ENCODE peak calls at places on chromosomes 2 and 18, in five cellular contexts. K is tibial nerve, I is ovary, X is adrenal gland, F is thyroid gland. W is an unnamed sample.

GRCh38 chr18:63207825-63208224 is 111.7 kb downstream of the BCL2 start:
- DNase-seq in K (no peak), I (no peak), X (no peak), F (no peak), W (no peak)

GRCh38 chr2:203446071-203446481 is 89.0 kb downstream of the RAPH1 start:
- DNase-seq in K (no peak), I (no peak), X (no peak), F (no peak), W (no peak)

GRCh38 chr2:54239427-54239826 is 16.6 kb downstream of the TSPYL6 start:
- DNase-seq in K (no peak), I (no peak), X (no peak), F (no peak), W (no peak)

GRCh38 chr2:232333361-232334135 is 45.0 kb upstream of the ALPP start:
- DNase-seq in K (no peak), I (peak), X (no peak), F (peak), W (no peak)

GRCh38 chr2:37721219-37721600 is 49.8 kb upstream of the CDC42EP3 start:
- DNase-seq in K (no peak), I (no peak), X (no peak), F (no peak), W (no peak)

GRCh38 chr2:120964819-120965218 is 229.2 kb downstream of the GLI2 start:
- DNase-seq in K (no peak), I (no peak), X (no peak), F (no peak), W (no peak)

GRCh38 chr2:156864230-156864629 is 393.3 kb upstream of the GALNT5 start:
- DNase-seq in K (no peak), I (no peak), X (no peak), F (no peak), W (no peak)

GRCh38 chr2:195710407-195710806 is 53.4 kb downstream of the SLC39A10 start:
- DNase-seq in K (no peak), I (no peak), X (no peak), F (no peak), W (no peak)

GRCh38 chr2:170836027-170836426 is 19.3 kb downstream of the GAD1 start:
- DNase-seq in K (no peak), I (no peak), X (no peak), F (no peak), W (no peak)

GRCh38 chr2:226665306-226665831 is 134.3 kb downstream of the IRS1 start:
- DNase-seq in K (no peak), I (no peak), X (no peak), F (no peak), W (no peak)

GRCh38 chr2:228556707-228557106 is 375.2 kb upstream of the SPHKAP start:
- DNase-seq in K (no peak), I (no peak), X (no peak), F (no peak), W (no peak)

GRCh38 chr18:36772339-36772738 is 56.5 kb downstream of the TPGS2 start:
- DNase-seq in K (no peak), I (no peak), X (no peak), F (no peak), W (no peak)

GRCh38 chr2:27705851-27706622 is 42.3 kb downstream of the SLC4A1AP start:
- DNase-seq in K (peak), I (peak), X (peak), F (peak), W (no peak)

GRCh38 chr2:224142397-224143312 is 103.6 kb upstream of the SERPINE2 start:
- DNase-seq in K (no peak), I (no peak), X (no peak), F (no peak), W (no peak)

GRCh38 chr2:1055014-1055595 is 104.5 kb downstream of the SNTG2 start:
- DNase-seq in K (no peak), I (no peak), X (no peak), F (no peak), W (no peak)

GRCh38 chr2:88818381-88818780 is 126.9 kb downstream of the RPIA start:
- DNase-seq in K (no peak), I (no peak), X (no peak), F (no peak), W (no peak)

GRCh38 chr2:105926960-105927678 is 182.4 kb downstream of the NCK2 start:
- DNase-seq in K (no peak), I (no peak), X (no peak), F (peak), W (no peak)

GRCh38 chr18:61955644-61956043 is 62.8 kb upstream of the RNF152 start:
- DNase-seq in K (no peak), I (no peak), X (no peak), F (no peak), W (no peak)

GRCh38 chr18:50832754-50833153 is 12.9 kb upstream of the MRO start:
- DNase-seq in K (no peak), I (no peak), X (no peak), F (no peak), W (no peak)
- TF ChIP-seq POLR2A in K (no peak), I (no peak), X (no peak), F (no peak), W (no peak)

GRCh38 chr2:235551965-235552364 is 58.1 kb downstream of the AGAP1 start:
- DNase-seq in K (peak), I (no peak), X (peak), F (peak), W (peak)
- TF ChIP-seq CTCF in K (peak), I (no peak), X (peak), F (peak), W (peak)

GRCh38 chr2:78839259-78839658 is 186.2 kb upstream of the REG3G start:
- DNase-seq in K (no peak), I (no peak), X (no peak), F (no peak), W (no peak)
- H3K4me3 ChIP-seq in K (no peak), I (no peak), X (no peak), F (no peak), W (no peak)

GRCh38 chr2:173354601-173355131 is at the start of gene CDCA7:
- DNase-seq in K (no peak), I (peak), X (peak), F (peak), W (peak)
- TF ChIP-seq POLR2A in K (no peak), I (no peak), X (no peak), F (no peak), W (no peak)

DNA sequence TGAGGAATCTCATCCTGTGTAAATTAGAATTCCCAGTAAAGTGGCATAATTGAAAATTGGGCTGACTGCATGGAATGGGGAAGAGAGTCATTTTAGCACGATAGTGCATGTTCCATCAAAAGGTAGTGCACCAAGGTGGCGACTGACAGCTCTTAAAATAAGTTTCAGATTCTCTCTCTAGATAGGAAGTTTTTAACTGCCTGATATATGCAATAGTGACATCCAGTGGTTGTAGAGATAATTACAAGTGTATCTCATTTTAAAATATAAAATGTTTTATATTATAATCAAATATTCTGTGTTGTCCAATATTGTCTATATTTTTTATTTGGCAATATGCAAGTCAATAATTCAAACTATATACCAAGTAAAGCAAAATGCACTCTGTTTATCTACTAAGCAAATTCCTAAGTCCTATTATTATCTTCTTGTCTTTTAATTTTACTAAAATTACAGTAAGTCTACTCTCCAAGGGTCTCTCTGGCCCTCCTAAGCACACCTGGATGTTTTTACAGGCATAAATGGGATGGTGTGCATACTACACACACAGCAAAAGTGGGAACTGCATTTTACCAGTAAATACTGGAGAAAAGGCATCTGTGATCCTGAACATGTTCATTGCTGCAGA is 397.7 kb upstream of the HNRNPA3 start:
- DNase-seq in K (no peak), I (no peak), X (no peak), F (no peak), W (no peak)
- TF ChIP-seq CTCF in K (peak), I (peak), X (peak), F (peak), W (peak)

DNA sequence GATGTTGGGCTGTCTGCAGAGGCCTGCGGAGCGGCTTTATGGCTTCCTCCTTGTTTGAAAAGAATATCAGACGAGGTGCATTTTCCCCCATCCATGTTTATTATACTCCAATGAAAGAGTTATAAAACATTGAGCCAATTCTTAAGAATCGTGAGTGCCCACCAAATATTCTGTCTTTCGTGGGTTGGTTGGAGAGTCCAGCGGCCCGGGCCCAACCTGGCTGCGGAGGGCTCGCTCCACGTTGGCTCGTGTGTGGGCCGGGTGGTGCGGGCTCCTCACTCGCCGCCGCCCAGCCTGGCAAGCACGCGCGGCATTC is 747 bp upstream of the HS6ST1 start:
- DNase-seq in K (no peak), I (no peak), X (peak), F (no peak), W (no peak)
- H3K4me3 ChIP-seq in K (peak), I (peak), X (peak), F (no peak), W (peak)

GRCh38 chr2:240578488-240578887 is 8.0 kb upstream of the CAPN10 start:
- DNase-seq in K (no peak), I (no peak), X (no peak), F (no peak), W (no peak)

GRCh38 chr2:240579071-240579762 is 7.3 kb upstream of the CAPN10 start:
- DNase-seq in K (no peak), I (no peak), X (no peak), F (no peak), W (no peak)

GRCh38 chr2:240578110-240578450 is 8.5 kb upstream of the CAPN10 start:
- DNase-seq in K (no peak), I (no peak), X (no peak), F (no peak), W (no peak)

GRCh38 chr2:240581811-240582210 is 4.7 kb upstream of the CAPN10 start:
- DNase-seq in K (no peak), I (no peak), X (no peak), F (no peak), W (no peak)

DNA sequence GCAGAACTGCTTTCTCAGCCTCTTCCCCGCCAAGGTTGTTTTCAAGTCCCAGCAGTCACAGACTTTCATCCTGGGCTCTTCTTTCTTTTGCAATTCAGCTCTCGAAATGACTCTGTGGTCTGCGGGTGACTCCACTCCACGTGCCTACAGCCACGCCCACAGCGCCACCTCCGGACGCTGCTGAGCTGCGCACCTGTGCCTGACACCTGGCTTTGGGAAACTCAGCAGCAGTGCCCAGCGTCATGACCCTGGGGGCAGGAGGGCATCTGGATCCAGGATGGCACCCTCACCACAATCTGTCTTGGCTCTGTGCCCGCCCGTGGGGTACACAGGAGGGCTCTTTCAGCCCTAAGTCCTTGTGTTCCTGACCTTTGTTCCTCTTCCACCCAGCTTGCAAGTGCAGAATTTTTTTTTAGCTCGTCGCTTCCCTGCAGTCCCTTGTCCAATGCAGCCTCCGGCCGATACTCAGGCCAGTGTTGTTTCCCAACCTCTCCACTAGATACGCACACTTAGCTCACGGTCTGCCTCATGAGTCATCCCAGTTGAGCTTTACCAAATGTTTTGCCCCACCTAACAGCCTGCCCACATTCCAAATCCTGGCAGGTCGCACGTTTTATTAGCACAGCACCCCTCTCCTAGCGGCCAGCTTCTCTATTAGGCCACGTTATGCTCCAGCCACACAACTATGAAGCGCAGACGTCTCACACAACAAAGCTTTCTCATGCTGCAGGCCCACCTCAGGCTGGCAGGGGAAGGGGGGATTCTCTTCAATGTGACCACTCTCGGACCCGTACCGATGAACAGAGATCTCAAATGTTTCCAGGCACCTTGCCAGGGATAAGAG is 6.5 kb upstream of the CAPN10 start:
- DNase-seq in K (no peak), I (no peak), X (peak), F (peak), W (peak)
- TF ChIP-seq POLR2A in K (no peak), I (no peak), X (peak), F (no peak), W (peak)

DNA sequence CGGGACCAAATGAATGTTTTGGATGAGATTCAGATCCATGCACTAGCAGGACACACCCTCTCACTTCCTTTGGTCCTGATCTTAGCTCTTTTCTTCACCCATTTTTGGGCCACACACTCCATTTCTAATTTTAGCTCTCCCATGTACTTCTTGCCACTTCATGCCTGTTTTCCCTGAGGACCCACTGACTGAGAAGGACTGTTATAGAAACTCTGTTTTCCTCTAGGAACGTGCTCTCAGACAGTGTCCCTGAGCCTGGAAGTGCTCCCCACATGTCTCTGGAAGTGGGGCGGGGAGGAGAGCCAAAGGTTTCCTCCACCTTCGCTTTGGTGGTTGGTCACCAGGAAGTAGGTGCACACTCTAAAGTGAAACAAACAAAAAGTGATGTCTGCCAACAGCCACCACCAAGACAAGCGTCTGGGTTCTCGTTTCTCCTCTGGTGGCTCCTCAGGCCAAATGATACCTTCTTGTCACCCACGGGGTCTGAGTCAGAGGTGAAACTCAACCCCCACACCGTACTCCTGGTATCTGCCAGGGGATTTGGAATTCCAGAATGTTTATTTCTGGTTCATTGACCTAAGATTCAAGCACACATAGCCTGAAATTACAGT is 74.7 kb downstream of the MERTK start:
- DNase-seq in K (no peak), I (no peak), X (no peak), F (peak), W (no peak)
- TF ChIP-seq CTCF in K (no peak), I (no peak), X (no peak), F (no peak), W (no peak)

GRCh38 chr2:241561811-241562210 is 3.3 kb downstream of the BOK start:
- DNase-seq in K (peak), I (peak), X (peak), F (peak), W (peak)
- H3K4me3 ChIP-seq in K (no peak), I (no peak), X (no peak), F (no peak), W (peak)

GRCh38 chr2:33949371-33949770 is 350.3 kb upstream of the FAM98A start:
- DNase-seq in K (no peak), I (no peak), X (no peak), F (no peak), W (no peak)
- TF ChIP-seq POLR2A in K (no peak), I (no peak), X (no peak), F (no peak), W (no peak)

W was measured in right lobe of liver.